ENCODE peak calls at places on chromosomes 1 and 21, in nine cellular contexts. X, T, E, G, P, F, R, U and N are unnamed samples.
A peak's percentile ranks its signal among the peaks of the same experiment; 100 is the strongest.

GRCh38 chr1:247077234-247077633 is 1.4 kb downstream of the ZNF670 start:
- DNase-seq in X (no peak), T (no peak), E (peak; percentile 39), G (no peak), P (peak; percentile 35), F (no peak), R (no peak), U (no peak), N (no peak)

GRCh38 chr1:69787151-69787550 is 219.4 kb downstream of the LRRC7 start:
- DNase-seq in X (no peak), T (peak; percentile 1), E (no peak), G (no peak), P (no peak), F (no peak), R (no peak), U (no peak), N (no peak)

GRCh38 chr21:29849735-29850176 is 90.0 kb downstream of the GRIK1 start:
- DNase-seq in X (peak; percentile 78), T (peak; percentile 70), E (peak; percentile 55), G (peak; percentile 41), P (peak; percentile 66), F (no peak), R (peak; percentile 58), U (peak; percentile 15), N (peak; percentile 59)

GRCh38 chr1:185775505-185775904 is 41.3 kb downstream of the HMCN1 start:
- DNase-seq in X (no peak), T (no peak), E (no peak), G (no peak), P (peak; percentile 47), F (no peak), R (no peak), U (no peak), N (peak; percentile 8)

GRCh38 chr1:206467915-206468314 is 2.4 kb upstream of the IKBKE start:
- DNase-seq in X (no peak), T (peak; percentile 78), E (no peak), G (no peak), P (no peak), F (no peak), R (no peak), U (no peak), N (no peak)

GRCh38 chr1:6367381-6368007 is 26.1 kb downstream of the ACOT7 start:
- DNase-seq in X (no peak), T (no peak), E (no peak), G (no peak), P (no peak), F (no peak), R (no peak), U (no peak), N (no peak)

GRCh38 chr1:24707659-24708058 is 37.6 kb upstream of the CLIC4 start:
- DNase-seq in X (no peak), T (no peak), E (no peak), G (no peak), P (peak; percentile 72), F (no peak), R (no peak), U (no peak), N (no peak)

GRCh38 chr21:26557106-26557505 is 16.0 kb downstream of the CYYR1 start:
- DNase-seq in X (no peak), T (no peak), E (no peak), G (no peak), P (no peak), F (no peak), R (no peak), U (no peak), N (no peak)

GRCh38 chr1:2799811-2800663 is 1.5 kb downstream of the TTC34 start:
- DNase-seq in X (no peak), T (no peak), E (no peak), G (no peak), P (no peak), F (no peak), R (no peak), U (no peak), N (no peak)

GRCh38 chr21:45236481-45236880 is 51.2 kb downstream of the POFUT2 start:
- DNase-seq in X (no peak), T (peak; percentile 10), E (no peak), G (no peak), P (no peak), F (no peak), R (no peak), U (no peak), N (no peak)

GRCh38 chr21:25963186-25963585 is 207.4 kb downstream of the APP start:
- DNase-seq in X (peak; percentile 66), T (no peak), E (peak; percentile 67), G (no peak), P (peak; percentile 87), F (no peak), R (no peak), U (no peak), N (peak; percentile 66)

GRCh38 chr1:74629283-74629682 is 44.3 kb downstream of the ERICH3 start:
- DNase-seq in X (no peak), T (no peak), E (peak; percentile 2), G (no peak), P (peak; percentile 13), F (no peak), R (no peak), U (no peak), N (no peak)

GRCh38 chr21:17519965-17520364 is 7.1 kb downstream of the CXADR start:
- DNase-seq in X (no peak), T (no peak), E (no peak), G (no peak), P (no peak), F (no peak), R (no peak), U (no peak), N (no peak)

GRCh38 chr21:34807881-34808568 is 139.2 kb downstream of the CLIC6 start:
- DNase-seq in X (peak; percentile 55), T (peak; percentile 15), E (peak; percentile 85), G (no peak), P (peak; percentile 94), F (peak; percentile 29), R (no peak), U (peak; percentile 82), N (peak; percentile 80)

GRCh38 chr1:221335161-221336101 is 406.5 kb downstream of the DUSP10 start:
- DNase-seq in X (peak; percentile 72), T (no peak), E (no peak), G (no peak), P (peak; percentile 61), F (no peak), R (no peak), U (no peak), N (peak; percentile 98)

GRCh38 chr1:201538618-201539551 is at the start of gene NAV1:
- DNase-seq in X (peak; percentile 62), T (no peak), E (peak; percentile 96), G (peak; percentile 45), P (peak; percentile 88), F (no peak), R (peak; percentile 83), U (no peak), N (peak; percentile 95)

GRCh38 chr1:207313131-207313530 is 8.3 kb upstream of the CD55 start:
- DNase-seq in X (no peak), T (no peak), E (no peak), G (no peak), P (no peak), F (no peak), R (no peak), U (no peak), N (no peak)

GRCh38 chr21:18449586-18449985 is 46.0 kb upstream of the TMPRSS15 start:
- DNase-seq in X (no peak), T (peak; percentile 35), E (no peak), G (no peak), P (no peak), F (no peak), R (no peak), U (no peak), N (no peak)

GRCh38 chr1:60727553-60727952 is 354.8 kb upstream of the NFIA start:
- DNase-seq in X (no peak), T (no peak), E (no peak), G (no peak), P (peak; percentile 68), F (no peak), R (no peak), U (no peak), N (no peak)

GRCh38 chr21:45999581-46000181 is 18.1 kb downstream of the COL6A1 start:
- DNase-seq in X (no peak), T (no peak), E (no peak), G (no peak), P (no peak), F (no peak), R (no peak), U (no peak), N (no peak)

GRCh38 chr21:28793043-28793442 is 199.6 kb downstream of the LTN1 start:
- DNase-seq in X (no peak), T (peak; percentile 2), E (peak; percentile 29), G (no peak), P (peak; percentile 43), F (no peak), R (no peak), U (no peak), N (no peak)

GRCh38 chr1:119139857-119140176 is 636 bp downstream of the WARS2 start:
- DNase-seq in X (no peak), T (no peak), E (no peak), G (no peak), P (no peak), F (no peak), R (no peak), U (no peak), N (no peak)

GRCh38 chr1:183270541-183271141 is 84.6 kb downstream of the LAMC2 start:
- DNase-seq in X (peak; percentile 86), T (no peak), E (no peak), G (no peak), P (peak; percentile 39), F (no peak), R (no peak), U (peak; percentile 81), N (peak; percentile 94)

GRCh38 chr1:119675349-119676343 is 27.6 kb upstream of the ZNF697 start:
- DNase-seq in X (peak; percentile 93), T (peak; percentile 75), E (peak; percentile 81), G (peak; percentile 60), P (peak; percentile 86), F (peak; percentile 35), R (peak; percentile 79), U (peak; percentile 78), N (peak; percentile 73)

GRCh38 chr1:246095441-246095840 is 411.6 kb downstream of the SMYD3 start:
- DNase-seq in X (no peak), T (no peak), E (no peak), G (no peak), P (no peak), F (no peak), R (no peak), U (no peak), N (no peak)

GRCh38 chr21:42012344-42012743 is 2.2 kb upstream of the ZBTB21 start:
- DNase-seq in X (no peak), T (no peak), E (no peak), G (no peak), P (no peak), F (no peak), R (peak; percentile 32), U (no peak), N (no peak)

GRCh38 chr1:226736908-226737818 is 1.9 kb downstream of the ITPKB start:
- DNase-seq in X (peak; percentile 69), T (peak; percentile 83), E (no peak), G (peak; percentile 31), P (peak; percentile 39), F (no peak), R (peak; percentile 79), U (no peak), N (no peak)

GRCh38 chr1:67261646-67262045 is 46.0 kb upstream of the IL12RB2 start:
- DNase-seq in X (no peak), T (peak; percentile 17), E (no peak), G (no peak), P (no peak), F (peak; percentile 4), R (no peak), U (no peak), N (no peak)

GRCh38 chr1:54336121-54336520 is 70.1 kb downstream of the SSBP3 start:
- DNase-seq in X (no peak), T (no peak), E (no peak), G (no peak), P (no peak), F (no peak), R (no peak), U (no peak), N (no peak)

GRCh38 chr21:44637018-44637850 is at the start of gene KRTAP10-10:
- DNase-seq in X (no peak), T (no peak), E (no peak), G (no peak), P (no peak), F (no peak), R (peak; percentile 54), U (no peak), N (no peak)

GRCh38 chr1:205520709-205521108 is 16.2 kb downstream of the CDK18 start:
- DNase-seq in X (no peak), T (no peak), E (no peak), G (no peak), P (no peak), F (no peak), R (no peak), U (no peak), N (no peak)